ENCODE peak calls at places on chromosomes 7 and 10, in six cellular contexts. W is mesendoderm; N is IMR-90; Q is aorta; V is CD4-positive, CD25-positive, alpha-beta regulatory T cell; B is hepatocyte. C is an unnamed sample. For H3K36me3, the result is how much of the 10 kb centered on the place peaks cover.

GRCh38 chr10:851891-852290 is 79.6 kb downstream of the LARP4B start:
- DNase-seq in W (no peak), N (no peak), Q (no peak), V (no peak), B (no peak), C (no peak)

GRCh38 chr7:94449151-94449725 is 54.5 kb downstream of the COL1A2 start:
- DNase-seq in W (peak), N (peak), Q (no peak), V (peak), B (peak), C (peak)

GRCh38 chr10:27745719-27746363 is at the start of gene MKX:
- DNase-seq in W (peak), N (peak), Q (peak), V (peak), B (peak), C (peak)

GRCh38 chr10:128147064-128147463 is 20.8 kb upstream of the MKI67 start:
- DNase-seq in W (no peak), N (no peak), Q (no peak), V (no peak), B (no peak), C (no peak)

GRCh38 chr10:77746313-77746712 is 108.7 kb upstream of the KCNMA1 start:
- DNase-seq in W (no peak), N (peak), Q (no peak), V (no peak), B (no peak), C (no peak)

GRCh38 chr10:128463991-128464755 is 337.9 kb upstream of the MKI67 start:
- DNase-seq in W (peak), N (peak), Q (peak), V (peak), B (peak), C (no peak)

GRCh38 chr10:71068811-71069411 is 143.5 kb upstream of the UNC5B start:
- DNase-seq in W (peak), N (peak), Q (peak), V (no peak), B (no peak), C (peak)

GRCh38 chr7:141073173-141073640 is 657 bp upstream of the TMEM178B start:
- DNase-seq in W (peak), N (peak), Q (peak), V (peak), B (peak), C (peak)

GRCh38 chr10:101354584-101355070 is 662 bp downstream of the BTRC start:
- DNase-seq in W (no peak), N (no peak), Q (no peak), V (no peak), B (no peak), C (no peak)

GRCh38 chr10:12264204-12264908 is 68.4 kb downstream of the CDC123 start:
- DNase-seq in W (peak), N (peak), Q (peak), V (peak), B (peak), C (peak)

GRCh38 chr10:11288302-11288701 is 270.6 kb downstream of the CELF2 start:
- DNase-seq in W (no peak), N (no peak), Q (no peak), V (no peak), B (no peak), C (no peak)

GRCh38 chr10:11823122-11823988 is at the start of gene PROSER2:
- DNase-seq in W (peak), N (peak), Q (peak), V (peak), B (peak), C (peak)

GRCh38 chr10:24762966-24763623 is 39.4 kb upstream of the ARHGAP21 start:
- DNase-seq in W (peak), N (peak), Q (no peak), V (no peak), B (no peak), C (peak)

GRCh38 chr10:100446130-100446761 is 16.6 kb upstream of the WNT8B start:
- DNase-seq in W (no peak), N (no peak), Q (no peak), V (peak), B (no peak), C (no peak)

GRCh38 chr10:122419890-122420623 is 34.4 kb upstream of the ARMS2 start:
- DNase-seq in W (no peak), N (peak), Q (no peak), V (peak), B (no peak), C (no peak)

GRCh38 chr7:24052572-24053223 is 231.3 kb upstream of the NPY start:
- DNase-seq in W (peak), N (peak), Q (no peak), V (peak), B (no peak), C (no peak)

GRCh38 chr10:17910144-17910789 is 41.5 kb upstream of the SLC39A12 start:
- DNase-seq in W (peak), N (peak), Q (no peak), V (peak), B (peak), C (peak)

GRCh38 chr7:98257701-98258100 is 5.7 kb upstream of the TECPR1 start:
- DNase-seq in W (no peak), N (no peak), Q (no peak), V (no peak), B (no peak), C (no peak)

GRCh38 chr10:15213461-15213861 is 45.0 kb upstream of the NMT2 start:
- DNase-seq in W (no peak), N (no peak), Q (no peak), V (no peak), B (no peak), C (no peak)

GRCh38 chr10:74011762-74012161 is 13.8 kb downstream of the VCL start:
- DNase-seq in W (no peak), N (peak), Q (no peak), V (no peak), B (peak), C (no peak)

GRCh38 chr7:128206017-128206746 is 34.9 kb upstream of the LEP start:
- DNase-seq in W (no peak), N (no peak), Q (no peak), V (no peak), B (no peak), C (no peak)

GRCh38 chr10:12351447-12351846 is 2.1 kb downstream of the CAMK1D start:
- DNase-seq in W (no peak), N (no peak), Q (no peak), V (no peak), B (no peak), C (no peak)

GRCh38 chr7:43737467-43738127 is 8.3 kb upstream of the COA1 start:
- DNase-seq in W (no peak), N (no peak), Q (no peak), V (no peak), B (no peak), C (no peak)

GRCh38 chr7:113078321-113078720 is 8.3 kb downstream of the GPR85 start:
- DNase-seq in W (peak), N (no peak), Q (no peak), V (no peak), B (no peak), C (no peak)

GRCh38 chr7:76225379-76225778 is 23.7 kb downstream of the SRRM3 start:
- DNase-seq in W (peak), N (peak), Q (no peak), V (peak), B (peak), C (peak)

GRCh38 chr7:147492621-147493020 is 1097.9 kb upstream of the C7orf33 start:
- DNase-seq in W (no peak), N (peak), Q (no peak), V (no peak), B (no peak), C (peak)

GRCh38 chr7:147497246-147497645 is 1093.3 kb upstream of the C7orf33 start:
- DNase-seq in W (no peak), N (no peak), Q (no peak), V (no peak), B (no peak), C (no peak)

GRCh38 chr7:147496209-147496608 is 1094.4 kb upstream of the C7orf33 start:
- DNase-seq in W (no peak), N (no peak), Q (no peak), V (no peak), B (no peak), C (no peak)

GRCh38 chr7:147498081-147498480 is 1092.5 kb upstream of the C7orf33 start:
- DNase-seq in W (no peak), N (peak), Q (no peak), V (no peak), B (no peak), C (peak)
- H3K36me3 ChIP-seq in W (under half), N (under half), Q (under half), V (under half), B (under half), C (under half)

GRCh38 chr7:10802526-10802925 is 171.1 kb upstream of the PHF14 start:
- DNase-seq in W (peak), N (peak), Q (no peak), V (no peak), B (no peak), C (no peak)
- H3K27ac ChIP-seq in W (no peak), N (no peak), Q (no peak), V (no peak), B (no peak), C (no peak)

GRCh38 chr10:29472268-29473086 is 162.3 kb downstream of the SVIL start:
- DNase-seq in W (no peak), N (no peak), Q (no peak), V (no peak), B (no peak), C (no peak)
- H3K36me3 ChIP-seq in W (under half), N (under half), Q (under half), V (under half), B (under half), C (half or more)

DNA sequence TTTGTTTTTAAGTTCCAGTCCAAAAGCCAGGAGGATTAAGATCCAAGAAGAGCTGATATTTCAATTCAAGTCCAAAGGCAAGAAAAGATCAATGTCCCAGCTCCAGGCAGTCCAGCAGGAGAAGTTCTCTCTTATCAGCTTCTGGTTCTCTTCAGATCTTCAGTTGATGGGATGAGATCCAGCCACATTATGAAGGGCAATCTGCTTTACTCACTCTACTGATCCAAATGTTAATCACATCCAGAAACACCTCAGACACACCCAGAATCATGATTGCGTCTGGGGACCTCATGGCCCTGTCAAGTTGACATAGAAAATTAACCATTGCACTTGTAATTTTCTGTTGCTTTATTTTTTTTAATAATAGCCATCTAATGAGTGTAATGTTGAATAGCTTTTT is 178.4 kb downstream of the HERPUD2 start:
- DNase-seq in W (no peak), N (no peak), Q (no peak), V (no peak), B (no peak), C (no peak)
- H3K27ac ChIP-seq in W (no peak), N (no peak), Q (no peak), V (no peak), B (no peak), C (no peak)

GRCh38 chr10:113983552-113983951 is 60.1 kb upstream of the ADRB1 start:
- DNase-seq in W (no peak), N (no peak), Q (no peak), V (no peak), B (no peak), C (no peak)
- H3K36me3 ChIP-seq in W (under half), N (under half), Q (under half), V (under half), B (under half), C (under half)

GRCh38 chr7:99737726-99738125 is 2.7 kb upstream of the CYP3A7 start:
- DNase-seq in W (no peak), N (no peak), Q (no peak), V (peak), B (no peak), C (no peak)
- H3K27ac ChIP-seq in W (no peak), N (no peak), Q (no peak), V (no peak), B (peak), C (no peak)

DNA sequence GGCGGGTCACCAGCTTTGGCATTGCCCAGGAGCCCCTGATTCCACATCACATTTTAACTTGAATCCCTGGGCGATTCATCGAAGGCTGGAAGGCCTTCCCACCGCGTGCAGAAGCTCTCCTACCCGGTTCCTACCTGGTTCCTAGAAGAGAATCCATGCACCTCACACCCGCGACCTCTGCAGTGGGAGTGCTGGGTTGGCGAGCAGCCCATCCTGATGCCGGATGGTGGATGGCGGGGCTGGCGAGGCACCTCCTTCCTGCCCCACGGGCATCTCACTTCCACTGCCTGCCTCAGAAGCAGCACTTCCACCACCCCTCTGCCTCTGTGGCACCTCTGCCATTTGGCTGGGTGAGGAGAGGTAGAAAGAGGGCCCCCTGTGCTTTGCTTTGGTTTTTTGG is 32.0 kb downstream of the NUB1 start:
- DNase-seq in W (no peak), N (no peak), Q (no peak), V (no peak), B (no peak), C (no peak)
- H3K36me3 ChIP-seq in W (under half), N (under half), Q (under half), V (half or more), B (under half), C (under half)

GRCh38 chr10:110772454-110773025 is 99.2 kb upstream of the PDCD4 start:
- DNase-seq in W (no peak), N (no peak), Q (no peak), V (no peak), B (no peak), C (no peak)
- H3K27ac ChIP-seq in W (no peak), N (no peak), Q (no peak), V (no peak), B (peak), C (no peak)

DNA sequence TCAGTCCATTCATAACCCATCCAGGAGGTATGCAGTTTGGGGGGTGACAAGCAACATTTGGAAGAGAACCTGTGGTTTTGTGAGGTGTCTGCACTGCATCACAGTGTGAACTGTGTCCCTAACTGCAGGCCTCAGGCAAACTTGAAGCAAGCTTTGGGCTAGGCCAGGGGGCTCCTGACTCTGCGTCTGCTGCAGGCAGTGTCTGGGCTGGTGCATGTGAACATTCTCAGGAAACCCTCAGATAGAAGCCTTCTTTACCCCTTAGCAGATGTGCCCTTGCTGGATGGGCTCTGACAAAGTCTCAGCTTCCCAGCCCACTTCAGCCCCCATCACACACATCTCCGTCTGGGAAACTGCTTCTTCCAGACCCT is 61.0 kb downstream of the VIPR2 start:
- DNase-seq in W (no peak), N (no peak), Q (no peak), V (no peak), B (no peak), C (no peak)
- H3K36me3 ChIP-seq in W (under half), N (under half), Q (under half), V (under half), B (under half), C (under half)